ENCODE peak calls at places on chromosomes 3 and 15, in six cellular contexts. L is HepG2, Y is H1, O is T47D, R is K562, A is SK-N-SH. C is an unnamed sample.

GRCh38 chr3:9826815-9827574 is 16.8 kb downstream of the RPUSD3 start:
- DNase-seq in A (peak; percentile 44), Y (no peak), O (no peak), R (peak; percentile 33), L (peak; percentile 29), C (no peak)

GRCh38 chr15:44194397-44195150 is 497 bp downstream of the FRMD5 start:
- DNase-seq in R (peak; percentile 12), A (peak; percentile 73), Y (no peak), O (no peak), L (no peak), C (no peak)

GRCh38 chr3:123481722-123482457 is 33.0 kb upstream of the ADCY5 start:
- DNase-seq in Y (no peak), R (no peak), L (no peak), A (no peak), O (no peak), C (no peak)

GRCh38 chr15:62416535-62416934 is 251.4 kb upstream of the C2CD4B start:
- DNase-seq in L (no peak), Y (no peak), O (no peak), R (no peak), A (no peak), C (no peak)

GRCh38 chr15:58189148-58189811 is 51.1 kb downstream of the AQP9 start:
- DNase-seq in Y (no peak), O (no peak), A (no peak), L (no peak), R (no peak), C (no peak)

GRCh38 chr15:28191832-28192231 is 92.7 kb upstream of the OCA2 start:
- DNase-seq in O (no peak), A (peak; percentile 89), L (no peak), Y (no peak), R (no peak), C (no peak)

GRCh38 chr3:55169161-55169560 is 241.3 kb upstream of the LRTM1 start:
- DNase-seq in O (no peak), L (no peak), R (no peak), Y (no peak), A (no peak), C (no peak)

GRCh38 chr3:158539414-158540014 is 31.5 kb upstream of the MLF1 start:
- DNase-seq in O (peak; percentile 16), A (peak; percentile 27), R (peak; percentile 18), L (peak; percentile 46), Y (no peak), C (peak; percentile 42)

GRCh38 chr15:43511012-43511885 is 6.2 kb upstream of the MAP1A start:
- DNase-seq in R (no peak), Y (no peak), L (peak; percentile 20), A (peak; percentile 55), O (no peak), C (peak; percentile 37)

GRCh38 chr15:88335074-88335473 is 78.5 kb upstream of the NTRK3 start:
- DNase-seq in A (no peak), O (no peak), L (no peak), Y (no peak), R (no peak), C (no peak)

GRCh38 chr3:150104564-150104963 is 133.9 kb upstream of the PFN2 start:
- DNase-seq in L (no peak), Y (no peak), A (no peak), R (no peak), O (no peak), C (no peak)

GRCh38 chr3:122498152-122498551 is 16.6 kb downstream of the KPNA1 start:
- DNase-seq in L (no peak), R (no peak), A (no peak), O (no peak), Y (no peak), C (no peak)

GRCh38 chr3:66997560-66998074 is 490 bp upstream of the KBTBD8 start:
- DNase-seq in L (no peak), O (no peak), A (no peak), Y (no peak), R (peak; percentile 27), C (no peak)

GRCh38 chr3:103787879-103788278 is 1353.1 kb downstream of the ZPLD1 start:
- DNase-seq in Y (no peak), A (no peak), O (no peak), L (no peak), R (no peak), C (no peak)

GRCh38 chr15:82530606-82531379 is 9.5 kb downstream of the RPS17 start:
- DNase-seq in A (peak; percentile 82), R (peak; percentile 73), O (peak; percentile 48), L (peak; percentile 67), Y (no peak), C (peak; percentile 73)

GRCh38 chr15:89857673-89858072 is 36.1 kb downstream of the AP3S2 start:
- DNase-seq in R (no peak), L (peak; percentile 89), Y (no peak), O (no peak), A (no peak), C (no peak)

GRCh38 chr15:80958818-80959495 is 30.7 kb downstream of the MESD start:
- DNase-seq in Y (no peak), R (no peak), O (no peak), A (no peak), L (no peak), C (no peak)

GRCh38 chr15:62981071-62981470 is 61.5 kb upstream of the TPM1 start:
- DNase-seq in A (no peak), O (no peak), L (no peak), Y (no peak), R (no peak), C (no peak)

GRCh38 chr15:40287968-40288367 is 5.1 kb upstream of the ANKRD63 start:
- DNase-seq in A (no peak), Y (no peak), L (no peak), R (no peak), O (no peak), C (no peak)

GRCh38 chr15:30929064-30929669 is 25.5 kb downstream of the FAN1 start:
- DNase-seq in L (no peak), A (no peak), R (peak; percentile 17), Y (no peak), O (no peak), C (no peak)
- TF ChIP-seq JUND in L (no peak), A (no peak), R (no peak), Y (no peak), O (no peak), C (no peak)

DNA sequence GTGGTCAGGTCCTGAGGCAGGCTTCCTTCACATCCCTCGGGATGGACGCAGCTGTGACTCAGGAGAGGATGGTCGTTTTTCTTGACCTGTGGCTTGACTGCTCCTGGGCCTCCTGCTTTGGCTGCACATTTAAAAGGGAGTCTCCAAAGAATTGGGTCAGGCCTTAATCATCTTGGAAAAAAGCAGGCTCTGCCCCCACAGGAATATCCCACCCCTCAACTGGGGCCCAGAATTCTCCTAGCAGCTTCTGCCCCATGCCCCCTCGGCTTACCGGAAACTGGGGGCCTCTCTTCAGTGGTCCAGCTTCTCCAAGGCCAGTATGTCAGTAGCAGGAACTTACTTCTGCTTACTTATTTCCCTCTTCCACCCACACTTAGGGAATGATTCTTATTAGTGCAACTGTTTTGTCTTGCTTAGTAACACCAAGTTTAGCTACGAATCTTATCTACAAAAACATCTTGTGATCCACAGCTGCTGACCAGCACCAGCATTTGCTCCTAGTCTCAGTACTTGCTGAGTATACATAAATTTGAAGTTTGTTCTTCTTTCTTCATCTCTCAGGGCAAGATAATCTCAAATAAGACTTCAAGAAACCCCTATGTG is 35.7 kb downstream of the ATG7 start:
- DNase-seq in O (no peak), R (no peak), L (no peak), A (no peak), Y (no peak), C (no peak)
- TF ChIP-seq JUND in O (no peak), R (no peak), L (no peak), A (no peak), Y (no peak), C (no peak)

DNA sequence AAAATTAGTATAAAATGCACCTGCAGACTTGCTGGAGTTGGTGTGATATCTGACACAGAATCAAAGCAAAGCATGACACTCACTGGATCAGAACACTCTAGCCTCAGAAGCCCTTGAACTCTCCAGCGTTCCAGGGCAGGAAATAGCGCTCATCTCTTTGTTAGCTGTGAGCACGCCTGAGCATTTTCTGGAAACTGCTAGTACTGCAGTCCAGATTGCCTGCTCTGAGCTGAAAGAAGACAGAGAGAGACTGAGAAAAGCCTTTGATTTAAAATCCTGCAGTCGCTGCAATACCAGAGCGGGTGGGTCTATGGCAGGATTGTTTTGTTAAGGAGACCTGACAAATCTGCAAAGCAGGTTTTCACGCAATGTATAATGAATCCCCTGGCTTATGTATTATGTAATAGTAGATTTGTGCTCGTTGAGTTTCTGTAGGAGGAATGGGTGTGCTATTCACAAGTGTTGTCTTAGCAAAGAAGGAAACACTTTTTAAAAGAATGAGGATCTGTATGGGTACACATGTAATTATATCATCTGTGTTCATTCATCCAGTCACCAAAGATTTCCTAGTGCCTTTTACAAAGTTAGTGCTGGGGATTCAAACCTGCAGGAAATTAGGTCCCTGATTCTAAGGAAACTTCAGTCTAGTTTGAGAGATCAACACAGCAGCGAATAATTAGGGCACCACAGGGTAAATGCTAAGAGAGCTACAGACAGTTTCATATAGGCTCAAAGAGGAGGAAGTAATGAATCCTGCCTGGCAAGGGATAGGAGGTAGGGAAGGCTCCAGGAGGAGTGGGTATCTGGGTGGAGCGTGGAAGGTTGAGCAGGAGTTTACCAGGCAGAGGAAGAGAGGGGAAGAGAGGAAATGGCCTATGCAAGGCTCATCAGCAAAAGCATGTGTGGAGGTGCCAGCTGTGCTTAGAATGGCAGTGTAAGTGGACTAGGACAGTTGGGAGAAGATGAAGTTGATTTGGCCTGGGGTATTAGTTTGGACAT is 26.1 kb upstream of the MGLL start:
- DNase-seq in A (no peak), Y (no peak), O (no peak), L (no peak), R (no peak), C (no peak)
- TF ChIP-seq JUND in A (no peak), Y (no peak), O (no peak), L (no peak), R (no peak), C (no peak)

DNA sequence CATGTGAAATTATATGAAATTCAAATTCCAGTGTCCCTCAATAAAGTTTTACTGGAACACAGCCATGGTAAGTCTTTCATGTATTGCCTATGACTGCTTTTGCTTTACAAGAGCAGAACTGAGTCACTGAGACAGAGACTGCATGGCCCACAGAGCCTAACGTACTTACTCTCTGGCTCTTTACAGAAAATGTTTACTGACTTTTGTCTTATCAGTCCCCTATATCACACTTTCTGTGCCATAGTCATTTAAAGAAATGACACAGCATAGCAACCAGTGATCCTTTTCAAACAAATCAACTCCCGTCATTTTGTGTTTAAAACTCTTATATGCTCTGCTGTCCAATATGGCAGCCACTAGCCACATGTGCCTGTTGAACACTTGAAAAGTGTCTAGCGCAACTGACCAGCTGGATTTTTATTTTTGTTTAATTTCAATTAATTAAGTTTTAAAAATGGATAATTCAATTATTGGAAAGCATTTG is 129.7 kb upstream of the CDIN1 start:
- DNase-seq in Y (no peak), A (no peak), L (no peak), O (no peak), R (peak; percentile 15), C (peak; percentile 40)
- TF ChIP-seq JUND in Y (no peak), A (no peak), L (no peak), O (no peak), R (no peak), C (no peak)

C was measured in HCT116.